ENCODE peak calls at places on chromosomes 5 and 9, in five cellular contexts. P is substantia nigra, U is left ventricle myocardium inferior, F is spleen, L is tibial artery. H is an unnamed sample.

GRCh38 chr5:1182633-1183423 is 18.6 kb upstream of the SLC6A19 start:
- DNase-seq in P (peak), U (peak), F (peak), L (no peak), H (no peak)

GRCh38 chr5:16744164-16744880 is 127.5 kb upstream of the RETREG1 start:
- DNase-seq in P (no peak), U (no peak), F (no peak), L (no peak), H (no peak)

GRCh38 chr9:107872457-107873192 is 383.1 kb upstream of the KLF4 start:
- DNase-seq in P (no peak), U (no peak), F (no peak), L (no peak), H (no peak)

GRCh38 chr9:109354190-109354589 is 33.3 kb upstream of the EPB41L4B start:
- DNase-seq in P (no peak), U (no peak), F (no peak), L (no peak), H (no peak)

GRCh38 chr5:122434120-122434519 is 122.1 kb downstream of the SNCAIP start:
- DNase-seq in P (no peak), U (no peak), F (no peak), L (no peak), H (no peak)

GRCh38 chr5:101160002-101160401 is 256.9 kb upstream of the ST8SIA4 start:
- DNase-seq in P (no peak), U (no peak), F (no peak), L (no peak), H (no peak)

GRCh38 chr9:7433508-7434292 is 365.9 kb downstream of the DMAC1 start:
- DNase-seq in P (no peak), U (no peak), F (no peak), L (no peak), H (no peak)

GRCh38 chr5:158013939-158014338 is 155.0 kb upstream of the CLINT1 start:
- DNase-seq in P (no peak), U (no peak), F (no peak), L (no peak), H (no peak)

GRCh38 chr5:113524927-113525326 is 11.4 kb downstream of the YTHDC2 start:
- DNase-seq in P (no peak), U (no peak), F (no peak), L (no peak), H (no peak)

GRCh38 chr9:38422555-38423245 is 1.6 kb downstream of the IGFBPL1 start:
- DNase-seq in P (no peak), U (no peak), F (no peak), L (peak), H (no peak)

GRCh38 chr9:129384887-129385614 is 207.0 kb upstream of the IER5L start:
- DNase-seq in P (no peak), U (no peak), F (no peak), L (peak), H (no peak)

GRCh38 chr9:105127863-105128220 is 116.6 kb upstream of the SLC44A1 start:
- DNase-seq in P (no peak), U (no peak), F (no peak), L (no peak), H (no peak)

GRCh38 chr5:73938280-73938937 is 312.4 kb downstream of the ARHGEF28 start:
- DNase-seq in P (no peak), U (no peak), F (no peak), L (no peak), H (no peak)

GRCh38 chr5:117131876-117132275 is 557.3 kb upstream of the SEMA6A start:
- DNase-seq in P (no peak), U (no peak), F (no peak), L (no peak), H (no peak)

GRCh38 chr9:38026840-38027527 is 42.0 kb downstream of the SHB start:
- DNase-seq in P (no peak), U (no peak), F (no peak), L (no peak), H (no peak)

GRCh38 chr9:34463098-34463900 is 4.7 kb downstream of the DNAI1 start:
- DNase-seq in P (no peak), U (no peak), F (no peak), L (no peak), H (no peak)

GRCh38 chr5:106415541-106415940 is 1255.2 kb downstream of the EFNA5 start:
- DNase-seq in P (no peak), U (no peak), F (no peak), L (no peak), H (no peak)

GRCh38 chr5:1480806-1481205 is 35.6 kb upstream of the SLC6A3 start:
- DNase-seq in P (no peak), U (no peak), F (peak), L (no peak), H (no peak)

GRCh38 chr9:33467526-33467925 is 6.2 kb downstream of the NOL6 start:
- DNase-seq in P (no peak), U (no peak), F (peak), L (no peak), H (no peak)

GRCh38 chr5:13508559-13508958 is 435.9 kb downstream of the DNAH5 start:
- DNase-seq in P (no peak), U (no peak), F (no peak), L (no peak), H (no peak)

GRCh38 chr9:8419871-8420270 is 620.3 kb upstream of the DMAC1 start:
- DNase-seq in P (no peak), U (no peak), F (no peak), L (no peak), H (no peak)

GRCh38 chr5:145854651-145855258 is 18.1 kb downstream of the GRXCR2 start:
- DNase-seq in P (no peak), U (no peak), F (no peak), L (no peak), H (no peak)

GRCh38 chr9:130445268-130445983 is 665 bp downstream of the ASS1 start:
- DNase-seq in P (no peak), U (peak), F (peak), L (peak), H (peak)

GRCh38 chr9:112029921-112030444 is 133.4 kb downstream of the UGCG start:
- DNase-seq in P (no peak), U (no peak), F (no peak), L (no peak), H (no peak)

GRCh38 chr9:114666441-114666840 is 8.8 kb upstream of the TEX53 start:
- DNase-seq in P (no peak), U (no peak), F (no peak), L (no peak), H (no peak)

GRCh38 chr5:171272996-171273970 is 35.8 kb upstream of the TLX3 start:
- DNase-seq in P (no peak), U (no peak), F (no peak), L (no peak), H (no peak)

GRCh38 chr5:142170254-142170953 is 61.8 kb downstream of the NDFIP1 start:
- DNase-seq in P (no peak), U (no peak), F (no peak), L (no peak), H (no peak)

GRCh38 chr5:154788212-154788611 is 33.0 kb downstream of the LARP1 start:
- DNase-seq in P (no peak), U (no peak), F (peak), L (no peak), H (no peak)

GRCh38 chr5:135386886-135387628 is 12.0 kb downstream of the MACROH2A1 start:
- DNase-seq in P (no peak), U (no peak), F (peak), L (no peak), H (no peak)

GRCh38 chr5:138469540-138470321 is 4.5 kb downstream of the EGR1 start:
- DNase-seq in P (no peak), U (no peak), F (no peak), L (no peak), H (peak)

GRCh38 chr9:124782661-124783574 is 6.0 kb downstream of the OLFML2A start:
- DNase-seq in P (no peak), U (no peak), F (peak), L (peak), H (peak)

GRCh38 chr9:123710299-123710698 is 219.6 kb downstream of the DENND1A start:
- DNase-seq in P (no peak), U (no peak), F (no peak), L (no peak), H (no peak)

GRCh38 chr9:134399435-134400056 is 73.3 kb downstream of the RXRA start:
- DNase-seq in P (no peak), U (no peak), F (no peak), L (no peak), H (no peak)

DNA sequence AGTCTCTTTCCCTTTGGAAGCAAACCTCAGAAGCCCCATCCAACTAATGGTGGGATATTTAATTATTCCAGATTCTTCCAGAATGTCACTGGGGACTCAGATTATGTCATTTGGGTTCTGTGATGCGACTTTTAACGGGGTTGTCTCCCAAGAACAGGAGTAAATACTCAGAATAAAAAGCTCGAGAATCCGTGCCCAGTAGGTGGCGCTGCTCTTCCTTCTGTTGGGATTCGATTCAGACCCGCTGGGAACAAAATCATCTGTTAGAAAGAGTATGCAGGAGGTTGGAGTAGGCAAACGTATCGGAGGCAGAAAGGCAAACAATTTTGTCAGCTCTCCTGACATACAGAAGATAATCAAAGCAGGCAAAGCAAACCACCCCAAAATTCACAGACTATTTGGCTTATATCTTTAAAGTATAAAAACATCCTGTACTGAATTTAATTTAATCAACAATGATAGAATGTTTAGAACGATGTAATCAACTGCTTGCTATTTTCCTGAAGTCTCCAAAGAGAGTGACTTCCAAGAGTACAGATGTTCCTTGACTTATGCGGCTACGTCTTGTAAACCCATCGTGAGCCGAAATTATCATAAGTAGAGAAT is 169.9 kb upstream of the RAI14 start:
- DNase-seq in P (no peak), U (peak), F (peak), L (peak), H (peak)
- H3K27ac ChIP-seq in P (peak), U (no peak), F (no peak), L (peak), H (peak)

DNA sequence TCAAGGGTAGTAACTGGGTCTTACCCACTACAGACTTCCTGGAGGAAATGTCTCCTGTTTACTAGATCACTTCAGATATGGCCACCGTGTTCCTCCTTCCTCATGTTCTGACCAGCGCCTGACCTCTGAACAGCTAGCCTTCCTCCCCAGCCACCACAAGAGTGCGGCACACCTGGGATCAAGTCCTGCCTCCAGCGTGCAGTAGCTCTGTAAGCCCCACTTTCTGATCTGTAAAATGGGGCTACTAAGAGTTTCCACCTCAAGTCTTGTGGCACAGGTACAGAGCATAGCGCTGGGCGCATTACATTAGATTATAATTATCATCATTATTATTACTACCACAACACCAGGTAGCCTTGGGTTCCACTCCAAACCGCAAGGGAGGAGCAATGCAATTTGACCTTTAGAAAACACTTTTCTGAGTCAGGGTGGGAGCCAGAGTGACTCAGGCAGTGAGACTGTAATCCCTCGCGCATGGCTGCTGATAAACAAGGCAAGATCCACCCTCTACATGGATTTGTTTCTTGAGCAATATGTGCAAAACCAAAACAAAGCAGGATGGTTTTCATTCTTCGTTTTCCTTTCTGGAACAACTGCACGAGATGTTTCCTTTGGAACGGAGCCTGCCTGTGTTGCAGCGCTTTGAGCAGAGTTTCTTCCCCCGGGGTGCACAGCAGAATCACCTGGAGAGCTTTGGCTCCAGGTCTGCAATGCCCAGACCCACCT is 65.0 kb upstream of the ANGPTL2 start:
- DNase-seq in P (no peak), U (peak), F (peak), L (peak), H (peak)
- H3K27ac ChIP-seq in P (peak), U (peak), F (peak), L (peak), H (peak)

GRCh38 chr9:76602191-76602590 is 143.2 kb downstream of the GCNT1 start:
- DNase-seq in P (no peak), U (no peak), F (no peak), L (no peak), H (no peak)
- H3K27ac ChIP-seq in P (no peak), U (no peak), F (no peak), L (no peak), H (no peak)

DNA sequence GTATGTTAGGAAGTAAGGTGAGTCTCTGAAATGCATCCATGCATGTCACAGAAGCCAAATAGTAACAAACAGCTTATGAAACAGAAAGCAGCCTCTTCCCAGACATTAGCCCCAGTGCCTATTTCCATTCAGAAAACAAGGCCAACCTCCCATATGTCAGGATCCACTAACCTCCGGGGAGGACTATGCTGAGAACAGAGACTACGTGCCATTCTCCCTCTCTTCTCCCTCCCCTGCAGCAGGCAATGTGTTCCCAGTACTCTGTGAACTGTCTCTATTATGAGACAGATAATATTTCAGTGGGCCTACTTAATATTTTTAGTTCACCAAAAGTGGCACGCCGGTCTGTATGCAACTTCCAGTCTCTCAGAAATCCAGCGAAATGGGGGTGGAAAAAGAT is 41.9 kb downstream of the VLDLR start:
- DNase-seq in P (no peak), U (peak), F (no peak), L (no peak), H (no peak)
- H3K27ac ChIP-seq in P (no peak), U (peak), F (no peak), L (peak), H (peak)

DNA sequence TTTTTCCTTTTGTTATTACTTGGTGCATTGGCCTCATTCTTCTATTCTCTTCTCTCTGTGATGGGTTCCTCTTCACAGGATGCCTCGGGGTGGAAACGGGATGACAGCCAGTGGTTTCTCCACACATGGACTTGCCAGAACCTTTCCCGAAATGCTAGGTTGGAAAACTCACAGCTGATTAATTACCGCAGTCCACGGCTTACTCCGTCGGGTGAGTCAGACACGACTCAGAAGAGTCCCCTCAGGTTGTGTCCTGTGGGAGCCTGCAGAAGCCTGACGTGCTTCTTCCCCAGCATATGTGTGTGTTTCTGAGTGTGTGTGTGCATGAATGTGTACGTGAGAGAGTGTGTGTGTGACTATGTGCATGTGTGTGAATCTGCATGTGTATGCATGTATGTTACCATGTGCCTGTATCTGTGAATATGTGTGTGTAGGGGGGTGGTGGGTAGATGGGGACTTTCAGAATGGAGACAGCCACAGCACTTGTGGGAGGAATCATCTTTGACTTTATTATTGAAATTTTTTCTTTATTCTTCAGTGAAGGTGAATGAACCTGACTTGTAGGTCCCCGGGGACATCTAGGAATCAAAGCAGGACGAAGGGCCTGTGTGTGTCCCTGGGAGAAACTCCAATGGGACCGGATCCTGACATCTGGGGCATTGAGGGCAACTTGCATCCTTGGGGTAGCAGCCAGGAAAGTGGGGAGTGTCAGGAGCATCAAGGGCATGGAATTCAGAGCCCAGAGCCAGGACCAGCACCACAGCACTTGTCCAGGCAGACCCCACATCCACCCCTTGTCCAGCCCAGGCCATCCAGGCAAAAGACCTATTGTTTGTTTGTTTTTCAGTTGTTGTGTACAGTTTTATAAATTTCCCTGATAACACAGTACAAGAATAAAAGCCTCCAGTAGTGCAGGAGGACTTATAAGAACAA is 21.9 kb upstream of the MED10 start:
- DNase-seq in P (no peak), U (no peak), F (no peak), L (no peak), H (peak)
- H3K27ac ChIP-seq in P (no peak), U (no peak), F (no peak), L (no peak), H (no peak)

H was measured in right atrium auricular region.